ENCODE peak calls at places on chromosomes 2 and 18, in four cellular contexts. P, S, B and D are unnamed samples.

GRCh38 chr18:68233043-68233442 is 481.9 kb downstream of the TMX3 start:
- DNase-seq in B (no peak), S (no peak), P (no peak), D (no peak)

GRCh38 chr2:27453968-27454367 is 11.8 kb downstream of the KRTCAP3 start:
- DNase-seq in P (no peak), S (no peak), B (no peak), D (no peak)

GRCh38 chr2:39881494-39881893 is 102.4 kb upstream of the THUMPD2 start:
- DNase-seq in P (no peak), S (no peak), B (no peak), D (no peak)

GRCh38 chr2:10355471-10356458 is 53.1 kb downstream of the HPCAL1 start:
- DNase-seq in S (no peak), P (no peak), B (peak; percentile 29), D (peak; percentile 78)

GRCh38 chr2:105737980-105738657 is 6.6 kb upstream of the NCK2 start:
- DNase-seq in B (no peak), S (no peak), P (no peak), D (no peak)

GRCh38 chr2:15738965-15739364 is 147.3 kb downstream of the DDX1 start:
- DNase-seq in S (no peak), B (no peak), P (no peak), D (no peak)

GRCh38 chr2:205727174-205727573 is 44.9 kb downstream of the NRP2 start:
- DNase-seq in B (no peak), S (no peak), P (no peak), D (no peak)

GRCh38 chr2:23350026-23350791 is 34.8 kb upstream of the KLHL29 start:
- DNase-seq in P (no peak), B (no peak), S (no peak), D (peak; percentile 83)

GRCh38 chr18:8868276-8868675 is 162.9 kb downstream of the MTCL1 start:
- DNase-seq in S (no peak), P (no peak), B (no peak), D (no peak)

GRCh38 chr18:67483237-67483636 is 33.3 kb downstream of the DSEL start:
- DNase-seq in B (no peak), P (no peak), S (no peak), D (no peak)

GRCh38 chr18:28032177-28032576 is 144.8 kb downstream of the CDH2 start:
- DNase-seq in B (no peak), S (no peak), P (no peak), D (no peak)

GRCh38 chr18:48569139-48569914 is 30.5 kb downstream of the CTIF start:
- DNase-seq in S (no peak), B (no peak), P (no peak), D (peak; percentile 35)

GRCh38 chr2:232486558-232487384 is 863 bp downstream of the ECEL1 start:
- DNase-seq in B (no peak), P (no peak), S (no peak), D (no peak)

GRCh38 chr2:127637236-127637630 is 8.7 kb upstream of the GPR17 start:
- DNase-seq in P (no peak), B (no peak), S (no peak), D (no peak)

GRCh38 chr2:24652265-24653232 is 140.6 kb downstream of the PTRHD1 start:
- DNase-seq in B (no peak), S (no peak), P (no peak), D (no peak)

GRCh38 chr2:231235217-231235616 is 36.8 kb downstream of the ARMC9 start:
- DNase-seq in S (no peak), P (no peak), B (no peak), D (no peak)

GRCh38 chr2:37361416-37361815 is 17.0 kb downstream of the QPCT start:
- DNase-seq in S (no peak), P (no peak), B (no peak), D (no peak)